ENCODE peak calls at places on chromosomes 13 and 19, in nine cellular contexts. J, L, I, U, F, Z, E, B and K are unnamed samples.

GRCh38 chr19:4149518-4150288 is 3.7 kb upstream of the CREB3L3 start:
- DNase-seq in J (no peak), L (no peak), I (no peak), U (peak; percentile 7), F (no peak), Z (no peak), E (no peak), B (no peak), K (no peak)

GRCh38 chr19:58351558-58351878 is 1.8 kb downstream of the A1BG start:
- DNase-seq in J (no peak), L (no peak), I (no peak), U (no peak), F (no peak), Z (no peak), E (no peak), B (no peak), K (no peak)

GRCh38 chr19:54373781-54374266 is 9.1 kb upstream of the LAIR1 start:
- DNase-seq in J (no peak), L (no peak), I (no peak), U (no peak), F (no peak), Z (no peak), E (no peak), B (no peak), K (peak; percentile 65)

GRCh38 chr19:12965017-12965811 is 4.2 kb upstream of the DAND5 start:
- DNase-seq in J (no peak), L (peak; percentile 86), I (peak; percentile 65), U (peak; percentile 70), F (peak; percentile 90), Z (no peak), E (peak; percentile 53), B (peak; percentile 65), K (peak; percentile 89)

GRCh38 chr19:1027953-1028902 is 1.8 kb downstream of the CNN2 start:
- DNase-seq in J (no peak), L (peak; percentile 72), I (peak; percentile 79), U (peak; percentile 76), F (peak; percentile 78), Z (peak; percentile 89), E (peak; percentile 43), B (peak; percentile 57), K (peak; percentile 74)

GRCh38 chr13:90623318-90624011 is 724.0 kb upstream of the MIR17HG start:
- DNase-seq in J (no peak), L (no peak), I (peak; percentile 47), U (no peak), F (no peak), Z (no peak), E (no peak), B (no peak), K (no peak)

GRCh38 chr13:29595380-29596063 is at the start of gene SLC7A1:
- DNase-seq in J (no peak), L (peak; percentile 84), I (peak; percentile 87), U (peak; percentile 82), F (peak; percentile 76), Z (peak; percentile 28), E (peak; percentile 66), B (peak; percentile 75), K (peak; percentile 87)

GRCh38 chr13:76663941-76664340 is 222.3 kb downstream of the KCTD12 start:
- DNase-seq in J (no peak), L (no peak), I (no peak), U (no peak), F (no peak), Z (no peak), E (no peak), B (no peak), K (no peak)

GRCh38 chr13:23447927-23448326 is 14.4 kb upstream of the SACS start:
- DNase-seq in J (no peak), L (no peak), I (no peak), U (no peak), F (no peak), Z (no peak), E (no peak), B (no peak), K (no peak)

GRCh38 chr19:41025871-41026270 is 34.8 kb downstream of the CYP2B6 start:
- DNase-seq in J (no peak), L (no peak), I (no peak), U (no peak), F (no peak), Z (no peak), E (no peak), B (no peak), K (no peak)

GRCh38 chr13:25872871-25873607 is 178.8 kb downstream of the SHISA2 start:
- DNase-seq in J (peak; percentile 41), L (no peak), I (peak; percentile 48), U (no peak), F (peak; percentile 62), Z (no peak), E (no peak), B (no peak), K (no peak)

GRCh38 chr13:76383671-76384461 is 502.3 kb downstream of the KCTD12 start:
- DNase-seq in J (no peak), L (no peak), I (peak; percentile 77), U (no peak), F (no peak), Z (peak; percentile 57), E (no peak), B (no peak), K (no peak)

GRCh38 chr13:99217461-99218101 is 16.9 kb downstream of the UBAC2 start:
- DNase-seq in J (no peak), L (no peak), I (no peak), U (no peak), F (no peak), Z (no peak), E (no peak), B (no peak), K (peak; percentile 58)

GRCh38 chr13:23715762-23716235 is 145.6 kb downstream of the TNFRSF19 start:
- DNase-seq in J (no peak), L (no peak), I (no peak), U (peak; percentile 62), F (no peak), Z (no peak), E (no peak), B (no peak), K (peak; percentile 22)

GRCh38 chr19:55437410-55437809 is 5.7 kb downstream of the SHISA7 start:
- DNase-seq in J (no peak), L (peak; percentile 78), I (peak; percentile 64), U (peak; percentile 85), F (peak; percentile 60), Z (no peak), E (peak; percentile 89), B (no peak), K (peak; percentile 54)

GRCh38 chr19:35730326-35730725 is 11.9 kb downstream of the IGFLR1 start:
- DNase-seq in J (no peak), L (no peak), I (no peak), U (no peak), F (peak; percentile 50), Z (no peak), E (no peak), B (no peak), K (no peak)

GRCh38 chr13:106795847-106796246 is 227.9 kb upstream of the ARGLU1 start:
- DNase-seq in J (no peak), L (no peak), I (no peak), U (no peak), F (no peak), Z (no peak), E (no peak), B (no peak), K (no peak)
- H3K4me3 ChIP-seq in J (no peak overlapping the region), L (no peak overlapping the region), I (no peak overlapping the region), U (no peak overlapping the region), F (peak overlapping the region; percentile 32), Z (no peak overlapping the region), E (no peak overlapping the region), B (no peak overlapping the region), K (no peak overlapping the region)

GRCh38 chr19:18051887-18052286 is 34.8 kb downstream of the IL12RB1 start:
- DNase-seq in J (peak; percentile 40), L (peak; percentile 34), I (no peak), U (peak; percentile 33), F (peak; percentile 82), Z (no peak), E (no peak), B (no peak), K (no peak)
- H3K4me3 ChIP-seq in J (peak overlapping the region; percentile 47), L (no peak overlapping the region), I (no peak overlapping the region), U (no peak overlapping the region), F (peak overlapping the region; percentile 55), Z (no peak overlapping the region), E (no peak overlapping the region), B (no peak overlapping the region), K (no peak overlapping the region)

GRCh38 chr19:16064209-16064889 is 11.9 kb upstream of the TPM4 start:
- DNase-seq in J (no peak), L (no peak), I (no peak), U (no peak), F (no peak), Z (no peak), E (no peak), B (no peak), K (no peak)

GRCh38 chr19:16069813-16070365 is 6.4 kb upstream of the TPM4 start:
- DNase-seq in J (no peak), L (no peak), I (peak; percentile 37), U (no peak), F (no peak), Z (no peak), E (no peak), B (no peak), K (no peak)

GRCh38 chr19:16066611-16067104 is 9.6 kb upstream of the TPM4 start:
- DNase-seq in J (no peak), L (no peak), I (peak; percentile 62), U (no peak), F (no peak), Z (no peak), E (no peak), B (no peak), K (peak; percentile 56)

GRCh38 chr19:16068696-16069259 is 7.5 kb upstream of the TPM4 start:
- DNase-seq in J (no peak), L (no peak), I (peak; percentile 35), U (no peak), F (no peak), Z (no peak), E (no peak), B (no peak), K (no peak)

DNA sequence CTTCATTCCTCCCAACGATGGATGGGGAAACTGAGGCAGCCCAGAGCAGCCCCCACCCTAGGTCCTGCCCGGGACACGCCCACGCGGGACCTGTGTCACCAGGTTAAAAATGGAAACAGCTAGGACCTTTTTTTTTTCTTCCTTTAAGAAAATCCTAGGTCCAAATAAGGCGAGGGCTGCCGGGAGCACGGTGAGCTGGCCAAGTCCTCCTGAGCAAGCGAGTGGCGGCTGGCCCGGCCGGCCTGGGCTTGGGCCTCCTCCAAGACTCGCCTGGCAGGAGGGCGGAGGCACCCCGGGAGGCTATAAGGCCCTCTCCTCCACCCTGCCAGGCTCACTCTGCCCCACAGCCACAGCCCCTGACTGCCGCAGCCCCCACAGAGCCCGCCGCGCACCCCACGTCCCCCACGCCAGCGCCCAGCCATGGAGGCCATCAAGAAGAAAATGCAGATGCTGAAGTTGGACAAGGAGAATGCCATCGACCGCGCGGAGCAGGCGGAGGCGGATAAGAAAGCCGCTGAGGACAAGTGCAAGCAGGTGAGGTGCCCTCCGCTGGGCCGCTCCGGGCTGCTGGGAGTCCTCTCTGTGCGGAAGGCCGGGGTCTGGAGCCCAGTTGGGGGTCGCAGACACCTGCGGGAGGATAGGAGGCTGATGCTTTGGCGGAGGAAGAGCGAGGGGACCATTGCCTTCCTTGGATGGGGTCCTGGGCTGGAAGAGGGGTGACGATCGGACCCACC is 8.9 kb upstream of the TPM4 start:
- DNase-seq in J (no peak), L (peak; percentile 70), I (peak; percentile 89), U (no peak), F (peak; percentile 60), Z (peak; percentile 69), E (no peak), B (no peak), K (no peak)
- H3K4me3 ChIP-seq in J (peak overlapping the region; percentile 3), L (peak overlapping the region; percentile 66), I (peak overlapping the region; percentile 41), U (no peak overlapping the region), F (peak overlapping the region; percentile 41), Z (peak overlapping the region; percentile 39), E (no peak overlapping the region), B (no peak overlapping the region), K (no peak overlapping the region)

GRCh38 chr13:107864543-107865460 is 350.5 kb downstream of the LIG4 start:
- DNase-seq in J (no peak), L (no peak), I (peak; percentile 31), U (no peak), F (no peak), Z (no peak), E (no peak), B (no peak), K (peak; percentile 47)
- H3K4me3 ChIP-seq in J (no peak overlapping the region), L (no peak overlapping the region), I (no peak overlapping the region), U (no peak overlapping the region), F (no peak overlapping the region), Z (peak overlapping the region; percentile 70), E (no peak overlapping the region), B (no peak overlapping the region), K (no peak overlapping the region)